ENCODE peak calls at places on chromosomes 2 and 18, in four cellular contexts. G is A549, Z is endothelial cell of umbilical vein, L is GM12878. A is an unnamed sample.

GRCh38 chr2:44707945-44708645 is 233.4 kb upstream of the SIX3 start:
- DNase-seq in G (no peak), Z (peak), L (peak), A (peak)

GRCh38 chr18:56835331-56835730 is 184.2 kb downstream of the WDR7 start:
- DNase-seq in Z (no peak), G (no peak), L (no peak), A (no peak)

GRCh38 chr18:33062834-33063364 is 290.1 kb upstream of the KLHL14 start:
- DNase-seq in Z (no peak), L (no peak), G (no peak), A (no peak)

GRCh38 chr18:63185979-63186378 is 133.6 kb downstream of the BCL2 start:
- DNase-seq in Z (no peak), G (no peak), L (no peak), A (no peak)

GRCh38 chr18:34492652-34493051 is 217.4 kb upstream of the DTNA start:
- DNase-seq in Z (no peak), G (no peak), L (no peak), A (no peak)

GRCh38 chr2:119721462-119721861 is 38.3 kb upstream of the PTPN4 start:
- DNase-seq in G (no peak), Z (no peak), L (no peak), A (no peak)

GRCh38 chr2:173568054-173568453 is 213.4 kb downstream of the CDCA7 start:
- DNase-seq in Z (no peak), L (no peak), G (peak), A (peak)

GRCh38 chr2:55048514-55048924 is 1.7 kb downstream of the RTN4 start:
- DNase-seq in L (no peak), Z (peak), G (peak), A (peak)

GRCh38 chr2:41791523-41791922 is 256.3 kb upstream of the PKDCC start:
- DNase-seq in G (peak), L (no peak), Z (peak), A (peak)

GRCh38 chr2:73253400-73253799 is 19.3 kb downstream of the CCT7 start:
- DNase-seq in G (no peak), Z (no peak), L (no peak), A (peak)

GRCh38 chr18:10241571-10241970 is 212.9 kb upstream of the APCDD1 start:
- DNase-seq in G (no peak), Z (peak), L (no peak), A (no peak)

GRCh38 chr18:13577091-13577697 is 149.2 kb downstream of the FAM210A start:
- DNase-seq in Z (no peak), L (peak), G (no peak), A (peak)

GRCh38 chr2:30232027-30232800 is 880 bp downstream of the LBH start:
- DNase-seq in L (no peak), Z (no peak), G (peak), A (peak)

GRCh38 chr2:56680971-56681631 is 497.3 kb downstream of the CCDC85A start:
- DNase-seq in G (peak), Z (peak), L (no peak), A (no peak)

GRCh38 chr18:13562494-13563029 is 163.8 kb downstream of the FAM210A start:
- DNase-seq in G (no peak), L (peak), Z (no peak), A (no peak)

GRCh38 chr2:120883607-120884405 is 148.1 kb downstream of the GLI2 start:
- DNase-seq in L (no peak), G (no peak), Z (no peak), A (no peak)

GRCh38 chr2:85790499-85790898 is 36.7 kb downstream of the ATOH8 start:
- DNase-seq in Z (no peak), L (no peak), G (no peak), A (peak)

GRCh38 chr2:230713331-230714121 is 884 bp downstream of the CAB39 start:
- DNase-seq in Z (peak), G (peak), L (no peak), A (peak)

GRCh38 chr2:15943378-15943851 is 3.1 kb downstream of the MYCN start:
- DNase-seq in L (no peak), G (no peak), Z (peak), A (peak)

GRCh38 chr2:147824625-147825024 is 20.2 kb upstream of the ACVR2A start:
- DNase-seq in Z (no peak), L (no peak), G (no peak), A (no peak)

GRCh38 chr2:180849851-180850250 is 130.6 kb upstream of the UBE2E3 start:
- DNase-seq in Z (no peak), G (no peak), L (no peak), A (no peak)

GRCh38 chr2:75541430-75541829 is 19.3 kb downstream of the EVA1A start:
- DNase-seq in L (no peak), Z (no peak), G (no peak), A (no peak)

GRCh38 chr18:57900906-57901305 is 97.8 kb upstream of the ATP8B1 start:
- DNase-seq in L (no peak), G (no peak), Z (no peak), A (no peak)

DNA sequence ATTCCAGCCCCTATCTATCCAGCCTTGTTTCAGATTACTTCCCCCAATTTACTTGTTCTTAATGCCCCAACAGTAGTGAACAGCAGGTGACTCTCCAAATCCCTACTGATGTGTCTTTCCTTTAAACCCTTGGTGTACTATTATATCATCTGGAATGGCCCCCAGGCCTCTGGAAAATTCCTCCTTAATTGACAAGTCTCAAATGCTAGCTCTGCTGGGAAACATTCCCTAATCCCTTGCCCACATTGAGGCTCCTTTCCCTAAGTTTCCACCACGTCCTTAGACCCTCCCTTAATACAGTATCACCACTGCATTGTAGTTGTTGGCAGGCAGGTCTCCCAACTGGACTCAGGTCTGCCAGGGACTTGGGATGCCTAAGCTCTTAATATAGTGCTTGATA is 41.0 kb downstream of the MYO3B start:
- DNase-seq in Z (no peak), G (no peak), L (no peak), A (no peak)
- TF ChIP-seq MYC in Z (no peak), G (no peak), L (no peak), A (no peak)

DNA sequence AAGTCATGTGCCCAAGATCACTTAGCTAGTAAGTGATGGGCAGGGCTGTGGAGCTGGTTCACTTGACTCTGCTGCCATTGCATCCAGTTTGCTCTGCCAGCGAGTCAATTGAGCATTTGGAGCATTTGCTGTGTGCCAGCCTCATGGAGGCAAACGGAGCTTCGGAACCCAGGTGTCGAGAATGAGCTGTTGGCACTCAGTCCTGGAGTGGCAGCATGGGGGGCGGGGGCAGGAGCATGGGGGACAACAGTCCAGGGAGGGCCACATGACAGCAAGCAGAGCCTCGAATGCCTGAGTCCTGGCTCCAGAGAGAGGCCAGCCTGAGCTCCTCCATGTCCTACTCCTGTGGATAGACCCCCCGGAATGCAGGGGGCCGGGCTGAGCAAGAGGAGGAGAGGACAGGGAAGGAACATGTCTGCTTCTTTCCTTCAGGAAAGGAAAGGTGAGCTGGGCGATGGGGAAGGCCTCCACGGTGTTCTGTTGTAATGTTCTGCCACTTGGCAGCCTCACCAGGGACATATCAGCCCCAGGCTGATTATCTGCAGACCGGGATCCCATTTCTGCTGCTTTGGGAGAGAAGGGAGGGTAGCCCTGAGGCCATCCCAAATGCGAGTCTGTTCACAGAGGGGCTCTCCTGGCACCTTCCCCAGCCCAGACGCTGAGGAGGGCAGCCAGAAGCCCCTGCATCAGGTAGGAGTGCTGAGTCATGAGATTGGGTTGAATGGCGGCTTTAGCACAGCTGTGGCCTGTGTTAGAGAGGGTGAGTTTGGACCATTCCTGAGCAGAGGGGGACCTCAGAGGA is 59.6 kb downstream of the HPCAL1 start:
- DNase-seq in G (no peak), L (no peak), Z (no peak), A (no peak)
- TF ChIP-seq MAX in G (no peak), L (no peak), Z (no peak), A (no peak)

DNA sequence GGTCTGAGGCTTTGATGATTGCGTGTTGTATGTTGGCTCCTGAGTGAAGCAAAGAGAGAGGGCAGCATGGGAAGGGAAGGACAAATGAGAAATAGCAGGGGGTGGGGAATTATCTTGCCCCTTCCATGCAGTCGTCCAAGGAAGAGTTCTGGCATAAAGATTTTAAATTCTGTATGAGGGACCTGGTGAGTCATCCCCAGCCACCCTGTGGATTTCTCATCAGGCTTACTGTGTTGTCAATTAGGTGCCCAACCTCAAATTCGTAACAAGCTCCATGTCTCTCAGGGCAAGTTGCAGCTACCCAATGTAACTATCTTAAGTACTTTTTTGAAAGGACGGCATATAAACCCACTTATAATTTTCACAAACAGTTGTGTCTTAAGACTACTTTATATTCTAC is 72.0 kb upstream of the NOSTRIN start:
- DNase-seq in G (no peak), Z (no peak), L (no peak), A (peak)
- TF ChIP-seq MYC in G (no peak), Z (no peak), L (no peak), A (no peak)

DNA sequence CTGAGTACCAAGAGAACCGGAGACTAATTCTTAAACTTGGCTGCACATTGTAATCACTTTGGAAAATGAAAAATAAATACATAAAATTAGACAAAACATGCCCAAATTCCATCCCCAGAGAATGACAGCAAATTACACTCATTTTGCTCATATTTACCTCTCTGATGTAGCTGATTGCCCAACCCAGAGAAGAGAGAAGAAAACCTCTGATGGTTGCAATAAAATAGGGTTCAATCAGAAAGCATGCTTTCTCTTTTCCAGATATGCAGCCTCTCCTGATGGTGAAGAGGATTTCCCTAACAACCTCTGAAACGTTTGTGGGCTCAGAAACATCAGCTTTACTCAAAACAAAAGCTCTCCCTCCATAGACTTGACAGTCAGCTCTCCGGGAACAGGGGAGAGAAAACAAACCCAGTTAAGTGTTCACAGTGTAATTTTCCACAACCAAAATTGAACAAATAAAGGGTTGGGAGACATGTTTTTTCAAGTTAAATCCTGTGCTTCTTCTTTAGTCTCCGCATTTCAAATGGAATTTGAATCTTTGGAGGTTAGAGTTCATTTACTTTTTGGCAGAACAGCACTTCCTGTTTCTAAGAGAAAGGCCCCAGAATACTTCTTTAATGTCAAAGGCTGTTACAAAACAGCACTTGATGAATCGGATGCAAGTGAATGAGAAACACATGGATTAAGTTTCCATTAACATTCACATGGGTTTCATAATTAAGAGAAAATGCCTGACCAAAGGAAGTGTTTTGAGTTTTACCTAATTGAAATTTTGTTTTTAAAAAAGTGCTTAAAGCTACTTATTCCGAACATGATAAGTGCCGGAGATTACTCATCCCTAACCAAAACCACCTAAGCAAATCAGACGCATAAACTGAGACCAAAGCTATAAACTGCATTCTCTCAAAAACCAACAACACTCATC is 570.1 kb upstream of the SYT4 start:
- DNase-seq in Z (peak), L (no peak), G (no peak), A (no peak)
- TF ChIP-seq MAX in Z (no peak), L (no peak), G (no peak), A (no peak)

GRCh38 chr2:19949071-19949470 is 40.8 kb downstream of the WDR35 start:
- DNase-seq in L (no peak), Z (peak), G (no peak), A (no peak)
- TF ChIP-seq MYC in L (no peak), Z (no peak), G (no peak), A (no peak)

GRCh38 chr18:59784694-59785093 is 87.5 kb upstream of the CCBE1 start:
- DNase-seq in L (no peak), G (no peak), Z (no peak), A (no peak)

GRCh38 chr18:59778434-59778833 is 81.2 kb upstream of the CCBE1 start:
- DNase-seq in Z (no peak), G (no peak), L (no peak), A (no peak)

GRCh38 chr18:59787998-59788875 is 91.0 kb upstream of the CCBE1 start:
- DNase-seq in L (no peak), Z (no peak), G (peak), A (no peak)

GRCh38 chr18:59779979-59780378 is 82.8 kb upstream of the CCBE1 start:
- DNase-seq in L (no peak), G (no peak), Z (peak), A (no peak)

GRCh38 chr18:59783138-59783537 is 85.9 kb upstream of the CCBE1 start:
- DNase-seq in G (peak), Z (peak), L (peak), A (peak)
- TF ChIP-seq MAX in G (no peak), Z (no peak), L (no peak), A (no peak)

GRCh38 chr2:44748-45341 is 1.5 kb downstream of the FAM110C start:
- DNase-seq in L (no peak), G (no peak), Z (no peak), A (no peak)
- TF ChIP-seq MYC in L (no peak), G (no peak), Z (no peak), A (no peak)